ENCODE peak calls at places on chromosomes 3 and 15, in nine cellular contexts. D, O, N, P, X, J, T, Q and K are unnamed samples.

GRCh38 chr15:73988075-73988969 is 3.8 kb downstream of the STOML1 start:
- DNase-seq in X (no peak), J (no peak), P (no peak), O (no peak), Q (peak), N (no peak), T (no peak), D (peak), K (no peak)

GRCh38 chr15:47460775-47461174 is 256.5 kb upstream of the SEMA6D start:
- DNase-seq in D (peak), T (no peak), N (no peak), X (no peak), P (no peak), J (no peak), Q (no peak), O (no peak), K (no peak)

GRCh38 chr15:62112051-62112450 is 45.3 kb downstream of the C2CD4A start:
- DNase-seq in N (no peak), X (no peak), P (no peak), J (no peak), O (no peak), D (peak), T (no peak), Q (no peak), K (no peak)

GRCh38 chr3:55669133-55669532 is 182.0 kb upstream of the WNT5A start:
- DNase-seq in J (no peak), P (no peak), T (no peak), Q (no peak), N (no peak), X (no peak), D (peak), O (no peak), K (no peak)

GRCh38 chr3:41681479-41681878 is 280.4 kb downstream of the ULK4 start:
- DNase-seq in Q (peak), D (peak), P (no peak), X (no peak), N (no peak), J (no peak), O (peak), T (no peak), K (no peak)

GRCh38 chr15:45401665-45402161 is 23.4 kb upstream of the GATM start:
- DNase-seq in O (no peak), N (no peak), J (peak), X (no peak), D (no peak), T (peak), P (no peak), Q (no peak), K (no peak)

GRCh38 chr3:176403531-176403930 is 793.8 kb downstream of the TBL1XR1 start:
- DNase-seq in O (no peak), T (no peak), D (no peak), N (no peak), X (no peak), J (no peak), Q (no peak), P (no peak), K (no peak)

GRCh38 chr3:99678023-99678422 is 39.6 kb downstream of the COL8A1 start:
- DNase-seq in N (no peak), O (peak), P (no peak), X (no peak), Q (peak), J (no peak), T (no peak), D (peak), K (no peak)

GRCh38 chr15:89499156-89499555 is 2.8 kb upstream of the RHCG start:
- DNase-seq in O (no peak), D (no peak), X (no peak), N (no peak), J (no peak), P (no peak), Q (no peak), T (no peak), K (no peak)

GRCh38 chr3:43959498-43960447 is 269.0 kb downstream of the ABHD5 start:
- DNase-seq in N (no peak), T (no peak), P (no peak), Q (no peak), J (no peak), X (no peak), D (no peak), O (no peak), K (no peak)

GRCh38 chr3:170079466-170080165 is 41.8 kb downstream of the GPR160 start:
- DNase-seq in N (no peak), J (no peak), X (no peak), P (no peak), T (no peak), D (no peak), Q (peak), O (no peak), K (no peak)

GRCh38 chr3:71168961-71169411 is 414.5 kb downstream of the FOXP1 start:
- DNase-seq in O (no peak), X (no peak), T (no peak), N (no peak), P (no peak), J (peak), D (no peak), Q (peak), K (no peak)

GRCh38 chr15:70215951-70216350 is 118.2 kb upstream of the TLE3 start:
- DNase-seq in T (no peak), Q (no peak), N (no peak), J (no peak), P (no peak), O (no peak), X (no peak), D (no peak), K (no peak)

GRCh38 chr15:73858062-73858461 is 15.3 kb upstream of the TBC1D21 start:
- DNase-seq in D (no peak), J (no peak), P (no peak), T (no peak), X (no peak), N (no peak), Q (no peak), O (no peak), K (no peak)

GRCh38 chr15:38190501-38190900 is 62.1 kb upstream of the SPRED1 start:
- DNase-seq in J (no peak), D (no peak), Q (no peak), O (no peak), N (no peak), T (no peak), P (no peak), X (no peak), K (no peak)

GRCh38 chr3:139654637-139655365 is 23.0 kb downstream of the NMNAT3 start:
- DNase-seq in Q (no peak), J (no peak), P (no peak), N (peak), O (no peak), D (peak), T (no peak), X (no peak), K (no peak)

GRCh38 chr15:65286069-65286703 is 497 bp downstream of the PARP16 start:
- DNase-seq in O (peak), T (peak), P (no peak), J (no peak), N (peak), X (peak), Q (no peak), D (peak), K (peak)

GRCh38 chr3:53045784-53046170 is at the start of gene SFMBT1:
- DNase-seq in Q (peak), O (peak), T (peak), P (peak), J (peak), X (peak), D (peak), N (peak), K (peak)

GRCh38 chr3:187227658-187228258 is 30.5 kb downstream of the RTP1 start:
- DNase-seq in N (no peak), Q (peak), J (no peak), O (peak), T (no peak), D (peak), X (no peak), P (no peak), K (no peak)

GRCh38 chr3:170707899-170708298 is 122.0 kb upstream of the SLC7A14 start:
- DNase-seq in J (no peak), D (peak), X (no peak), N (no peak), O (no peak), Q (no peak), P (no peak), T (no peak), K (no peak)

GRCh38 chr15:77859491-77860060 is 217.9 kb downstream of the TBC1D2B start:
- DNase-seq in T (peak), O (no peak), N (no peak), D (no peak), Q (no peak), X (peak), J (no peak), P (no peak), K (no peak)

GRCh38 chr3:184234224-184234623 is 4.8 kb downstream of the VWA5B2 start:
- DNase-seq in P (no peak), X (peak), N (no peak), Q (peak), J (peak), D (peak), O (peak), T (no peak), K (peak)

GRCh38 chr3:113254171-113254947 is 43.0 kb downstream of the BOC start:
- DNase-seq in X (no peak), D (no peak), T (no peak), P (no peak), O (no peak), N (no peak), J (no peak), Q (no peak), K (no peak)

GRCh38 chr3:171860830-171861535 is 17.8 kb downstream of the TMEM212 start:
- DNase-seq in Q (peak), J (no peak), O (peak), D (no peak), X (no peak), P (no peak), T (no peak), N (no peak), K (no peak)

GRCh38 chr3:172699070-172699469 is 11.8 kb downstream of the NCEH1 start:
- DNase-seq in P (no peak), X (no peak), O (no peak), N (no peak), D (no peak), T (no peak), J (no peak), Q (no peak), K (no peak)

GRCh38 chr3:157347577-157348303 is 88.9 kb upstream of the PTX3 start:
- DNase-seq in X (no peak), N (no peak), O (no peak), Q (no peak), D (no peak), T (no peak), J (no peak), P (no peak), K (no peak)

GRCh38 chr15:57203906-57204305 is 172.4 kb upstream of the CGNL1 start:
- DNase-seq in N (no peak), J (no peak), D (no peak), T (no peak), O (no peak), X (no peak), P (no peak), Q (no peak), K (no peak)

GRCh38 chr3:10007126-10007782 is 19.0 kb upstream of the FANCD2 start:
- DNase-seq in J (no peak), D (no peak), N (no peak), T (no peak), O (no peak), X (peak), Q (no peak), P (no peak), K (no peak)

DNA sequence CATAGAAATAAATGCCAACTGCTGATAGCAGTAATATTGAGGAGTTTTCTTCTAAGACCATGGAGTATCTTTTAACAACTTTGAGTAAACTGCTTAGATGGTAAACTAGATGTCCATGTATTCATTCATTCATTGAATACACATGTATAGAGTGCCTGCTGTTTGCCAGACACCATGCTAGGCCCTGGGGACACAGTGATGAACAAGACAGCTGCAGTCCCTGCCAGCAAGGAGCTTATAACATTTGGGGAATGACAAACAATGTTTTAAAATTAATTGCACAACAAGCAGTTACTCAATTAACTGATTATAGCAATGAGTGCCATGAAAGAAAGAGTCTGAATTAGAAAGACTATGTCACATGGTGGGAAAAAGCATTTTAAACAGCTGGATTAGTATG is 64.7 kb upstream of the PLXNA1 start:
- DNase-seq in P (no peak), N (no peak), Q (no peak), J (no peak), T (no peak), O (no peak), X (no peak), D (no peak), K (no peak)
- H3K4me3 ChIP-seq in P (no peak), N (no peak), Q (no peak), J (no peak), T (no peak), O (no peak), X (no peak), D (no peak), K (no peak)

GRCh38 chr3:159487304-159487703 is 501.3 kb upstream of the IL12A start:
- DNase-seq in D (no peak), Q (no peak), X (no peak), J (no peak), N (no peak), O (no peak), T (no peak), P (no peak), K (no peak)

GRCh38 chr3:159488657-159489056 is 500.0 kb upstream of the IL12A start:
- DNase-seq in P (no peak), J (peak), N (no peak), T (no peak), Q (no peak), X (no peak), D (no peak), O (no peak), K (no peak)

GRCh38 chr3:159482241-159483031 is 506.2 kb upstream of the IL12A start:
- DNase-seq in J (no peak), O (no peak), N (no peak), D (peak), X (no peak), T (no peak), Q (no peak), P (no peak), K (no peak)

GRCh38 chr3:159486580-159486979 is 502.1 kb upstream of the IL12A start:
- DNase-seq in X (no peak), T (no peak), O (peak), N (no peak), J (no peak), D (peak), Q (peak), P (no peak), K (no peak)
- TF ChIP-seq CTCF in X (no peak), T (no peak), O (peak), N (no peak), J (no peak), D (peak), Q (no peak), P (no peak), K (no peak)

GRCh38 chr15:28096411-28096719 is 2.8 kb downstream of the OCA2 start:
- DNase-seq in J (no peak), P (no peak), T (no peak), D (no peak), N (no peak), Q (no peak), X (no peak), O (no peak), K (no peak)

GRCh38 chr15:28091313-28091712 is 7.8 kb downstream of the OCA2 start:
- DNase-seq in Q (no peak), O (no peak), X (no peak), D (no peak), N (no peak), J (no peak), P (no peak), T (no peak), K (no peak)

GRCh38 chr15:28094732-28095521 is 4.2 kb downstream of the OCA2 start:
- DNase-seq in Q (no peak), X (no peak), T (peak), J (peak), D (no peak), N (peak), O (no peak), P (no peak), K (no peak)

GRCh38 chr15:28096720-28097431 is 2.2 kb downstream of the OCA2 start:
- DNase-seq in N (no peak), P (no peak), T (no peak), O (no peak), X (no peak), J (no peak), Q (no peak), D (no peak), K (no peak)

DNA sequence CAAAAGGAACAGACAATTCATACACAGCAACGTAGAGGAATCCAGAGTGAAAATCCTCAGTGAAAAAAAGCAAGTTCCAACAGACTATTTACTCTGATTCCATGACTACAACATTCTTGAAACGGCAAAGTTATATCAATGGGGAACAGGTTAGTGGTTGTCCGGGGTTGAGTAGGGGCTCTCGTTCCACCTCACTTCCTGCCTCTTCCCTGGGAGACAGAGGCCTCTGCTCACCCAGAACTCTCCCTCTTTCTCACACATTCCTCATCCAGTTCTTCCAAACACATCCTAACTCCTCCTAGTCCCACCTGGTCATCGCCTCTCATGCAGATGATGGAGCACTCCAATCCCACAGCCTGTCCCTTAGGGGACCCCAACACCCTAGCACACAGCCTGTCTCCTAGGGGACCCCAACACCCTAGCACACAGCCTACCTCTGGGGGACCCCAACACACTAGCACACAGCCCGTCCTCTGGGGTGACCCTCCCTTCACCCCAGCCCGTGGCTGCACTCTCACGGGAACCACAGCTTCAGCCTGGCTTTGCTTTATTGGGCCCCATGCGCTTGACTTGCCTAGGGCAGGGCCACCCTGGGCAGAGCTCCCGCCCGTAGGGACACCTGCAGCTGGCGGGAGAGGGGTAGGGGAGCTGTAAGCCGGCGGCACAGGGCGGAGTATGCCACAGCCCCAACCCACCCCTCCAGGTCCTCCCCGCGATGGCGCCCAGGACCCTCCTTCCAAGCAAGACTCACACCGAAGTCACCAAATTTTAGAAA is 5.2 kb downstream of the OCA2 start:
- DNase-seq in Q (no peak), N (no peak), D (no peak), P (no peak), X (no peak), J (peak), T (peak), O (no peak), K (no peak)
- H3K4me3 ChIP-seq in Q (no peak), N (peak), D (no peak), P (peak), X (peak), J (no peak), T (peak), O (no peak), K (no peak)

DNA sequence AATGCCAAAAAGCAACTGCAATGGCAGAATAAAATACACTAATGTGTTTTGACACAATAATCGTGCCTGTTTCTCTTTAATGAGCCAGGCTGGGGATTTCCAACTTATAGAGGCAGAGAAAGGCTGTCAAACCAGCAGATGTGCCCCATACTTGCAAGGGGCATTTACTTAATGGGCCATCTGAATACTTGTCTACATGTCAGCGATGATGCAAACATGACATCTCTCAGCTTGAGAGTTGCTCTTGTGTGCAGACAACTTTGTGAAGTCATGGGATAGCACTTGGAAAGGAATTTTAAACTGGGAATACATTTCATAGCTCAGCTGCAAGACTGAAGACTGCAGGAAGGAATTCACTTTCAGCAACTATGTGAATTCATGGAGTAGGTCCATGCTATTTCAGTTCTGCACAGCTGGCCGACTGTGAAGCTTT is 127.4 kb upstream of the ADAMTS9 start:
- DNase-seq in Q (peak), J (peak), N (no peak), T (no peak), D (peak), O (peak), X (no peak), P (no peak), K (no peak)
- TF ChIP-seq CTCF in Q (no peak), J (no peak), N (no peak), T (no peak), D (no peak), O (peak), X (no peak), P (no peak), K (no peak)

DNA sequence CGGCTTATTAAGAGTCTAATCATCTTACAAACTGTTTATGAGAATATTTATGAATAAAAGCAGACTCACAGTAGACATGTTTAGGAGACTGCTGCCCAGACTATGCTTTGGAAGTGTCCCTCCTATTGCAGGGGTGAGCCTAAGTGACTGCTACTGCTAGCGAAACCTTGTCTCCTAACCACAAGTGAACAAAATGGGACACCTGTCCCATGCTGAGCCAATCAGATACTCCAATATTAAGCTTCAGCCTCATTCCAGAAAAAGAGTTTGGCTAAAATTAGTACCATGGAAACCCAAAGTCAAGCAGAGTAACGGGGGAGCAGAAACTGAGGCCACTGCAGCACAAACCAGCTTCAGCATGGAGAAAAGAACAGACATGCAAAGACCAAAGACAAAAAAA is 4.6 kb downstream of the DENND6A start:
- DNase-seq in P (no peak), X (no peak), J (no peak), D (no peak), T (no peak), Q (no peak), O (no peak), N (no peak), K (no peak)
- H3K4me3 ChIP-seq in P (no peak), X (no peak), J (no peak), D (no peak), T (no peak), Q (no peak), O (no peak), N (no peak), K (no peak)

GRCh38 chr3:160481856-160482255 is 32.3 kb upstream of the TRIM59 start:
- DNase-seq in X (no peak), T (no peak), O (no peak), Q (no peak), D (no peak), J (no peak), N (no peak), P (no peak), K (no peak)

GRCh38 chr3:160490166-160490565 is 40.6 kb upstream of the TRIM59 start:
- DNase-seq in X (no peak), P (no peak), Q (no peak), J (no peak), O (no peak), N (no peak), T (no peak), D (no peak), K (no peak)

GRCh38 chr3:160482796-160483195 is 33.2 kb upstream of the TRIM59 start:
- DNase-seq in N (no peak), O (no peak), J (no peak), P (no peak), Q (no peak), D (no peak), T (no peak), X (no peak), K (no peak)

GRCh38 chr3:160485931-160486330 is 36.3 kb upstream of the TRIM59 start:
- DNase-seq in D (no peak), T (no peak), Q (no peak), P (no peak), N (no peak), X (no peak), J (no peak), O (no peak), K (no peak)

DNA sequence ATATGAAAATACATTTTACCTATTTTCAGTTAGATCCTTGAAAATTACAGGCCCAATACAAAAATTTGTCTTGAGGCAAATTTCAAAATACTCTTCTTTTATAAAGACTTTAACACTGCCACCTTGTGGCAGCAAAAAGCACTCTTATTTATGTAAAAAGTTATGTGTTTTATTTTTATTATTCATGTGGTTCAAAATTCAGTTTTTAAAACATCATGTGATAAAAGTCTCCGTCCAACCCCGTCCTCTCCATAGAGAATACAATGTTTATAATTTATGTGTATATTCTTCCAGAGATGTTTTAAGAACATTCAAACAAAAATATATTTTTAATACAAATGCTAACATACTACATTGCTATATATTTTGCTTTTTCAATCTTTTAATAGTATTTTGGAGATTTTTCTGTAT is 36.9 kb upstream of the TRIM59 start:
- DNase-seq in P (no peak), N (no peak), Q (peak), T (no peak), O (peak), D (no peak), X (no peak), J (peak), K (no peak)
- TF ChIP-seq CTCF in P (peak), N (peak), Q (peak), T (peak), O (peak), D (peak), X (peak), J (peak), K (no peak)